ENCODE peak calls at places on chromosome 20, in four cellular contexts. C is HS-5, Q is body of pancreas, P is choroid plexus epithelial cell. Z is an unnamed sample.

GRCh38 chr20:25247100-25247665 is 702 bp upstream of the PYGB start:
- DNase-seq in C (no peak), Q (peak), P (peak), Z (no peak)

GRCh38 chr20:48192109-48192508 is 406.8 kb upstream of the SULF2 start:
- DNase-seq in C (no peak), Q (no peak), P (no peak), Z (no peak)

GRCh38 chr20:52105573-52106422 is 85.8 kb downstream of the ZFP64 start:
- DNase-seq in C (no peak), Q (no peak), P (peak), Z (peak)

GRCh38 chr20:21522479-21523397 is 8.9 kb upstream of the NKX2-2 start:
- DNase-seq in C (no peak), Q (peak), P (no peak), Z (no peak)

GRCh38 chr20:61056136-61056535 is 195.9 kb upstream of the CDH4 start:
- DNase-seq in C (no peak), Q (no peak), P (no peak), Z (no peak)

GRCh38 chr20:15642676-15643075 is 930.6 kb downstream of the KIF16B start:
- DNase-seq in C (no peak), Q (no peak), P (peak), Z (no peak)

GRCh38 chr20:24943196-24943595 is 5.9 kb upstream of the CST7 start:
- DNase-seq in C (no peak), Q (no peak), P (no peak), Z (no peak)

GRCh38 chr20:38840053-38840893 is 34.8 kb downstream of the PPP1R16B start:
- DNase-seq in C (no peak), Q (no peak), P (no peak), Z (no peak)

GRCh38 chr20:31572042-31572700 is 32.9 kb upstream of the ID1 start:
- DNase-seq in C (no peak), Q (no peak), P (no peak), Z (no peak)

GRCh38 chr20:34256629-34257124 is 15.5 kb downstream of the ASIP start:
- DNase-seq in C (no peak), Q (no peak), P (no peak), Z (no peak)

GRCh38 chr20:63056236-63057132 is 49.7 kb upstream of the BHLHE23 start:
- DNase-seq in C (no peak), Q (peak), P (peak), Z (no peak)

GRCh38 chr20:12902992-12903391 is 105.8 kb upstream of the SPTLC3 start:
- DNase-seq in C (no peak), Q (no peak), P (no peak), Z (no peak)

GRCh38 chr20:19697415-19697814 is 60.6 kb upstream of the RIN2 start:
- DNase-seq in C (no peak), Q (no peak), P (no peak), Z (peak)

GRCh38 chr20:14956026-14956425 is 618.6 kb upstream of the FLRT3 start:
- DNase-seq in C (no peak), Q (no peak), P (no peak), Z (no peak)

GRCh38 chr20:37622728-37623127 is 71.1 kb upstream of the CTNNBL1 start:
- DNase-seq in C (no peak), Q (no peak), P (no peak), Z (no peak)

GRCh38 chr20:24027229-24027628 is 38.6 kb upstream of the GGTLC1 start:
- DNase-seq in C (no peak), Q (peak), P (peak), Z (no peak)

GRCh38 chr20:50691585-50692552 is 527 bp upstream of the RIPOR3 start:
- DNase-seq in C (no peak), Q (no peak), P (peak), Z (peak)

GRCh38 chr20:32574296-32575226 is 10.6 kb downstream of the NOL4L start:
- DNase-seq in C (no peak), Q (no peak), P (peak), Z (peak)

GRCh38 chr20:60697252-60697651 is 554.8 kb upstream of the CDH4 start:
- DNase-seq in C (no peak), Q (no peak), P (no peak), Z (no peak)

GRCh38 chr20:26135325-26136110 is 438.9 kb upstream of the ZNF337 start:
- DNase-seq in C (no peak), Q (no peak), P (no peak), Z (no peak)

GRCh38 chr20:41587523-41587922 is 30.7 kb downstream of the CHD6 start:
- DNase-seq in C (no peak), Q (no peak), P (no peak), Z (no peak)

GRCh38 chr20:25039697-25040437 is 18.1 kb downstream of the ACSS1 start:
- DNase-seq in C (no peak), Q (peak), P (peak), Z (peak)

GRCh38 chr20:24445510-24446170 is 23.8 kb upstream of the SYNDIG1 start:
- DNase-seq in C (no peak), Q (no peak), P (no peak), Z (no peak)

GRCh38 chr20:57266251-57267157 is at the start of gene BMP7:
- DNase-seq in C (no peak), Q (no peak), P (no peak), Z (no peak)

GRCh38 chr20:64113796-64114355 is 6.5 kb upstream of the NPBWR2 start:
- DNase-seq in C (no peak), Q (no peak), P (no peak), Z (no peak)

GRCh38 chr20:63628246-63628975 is 1.5 kb upstream of the GMEB2 start:
- DNase-seq in C (peak), Q (peak), P (peak), Z (peak)

Z was measured in foreskin keratinocyte.